ENCODE peak calls at places on chromosomes 6 and 20, in four cellular contexts. E is body of pancreas, U is cardiac muscle cell, M is K562. T is an unnamed sample.

GRCh38 chr6:42190784-42191183 is 4.0 kb downstream of the GUCA1B start:
- DNase-seq in E (no peak), U (peak), M (peak), T (no peak)

GRCh38 chr6:132234356-132234755 is 166.9 kb downstream of the MOXD1 start:
- DNase-seq in E (no peak), U (no peak), M (no peak), T (no peak)

GRCh38 chr6:16322666-16323312 is 84.4 kb downstream of the GMPR start:
- DNase-seq in E (peak), U (peak), M (peak), T (peak)

GRCh38 chr6:138161434-138162103 is at the start of gene ARFGEF3:
- DNase-seq in E (peak), U (peak), M (peak), T (no peak)

GRCh38 chr6:108619431-108620197 is 58.9 kb downstream of the FOXO3 start:
- DNase-seq in E (no peak), U (no peak), M (no peak), T (no peak)

GRCh38 chr6:24882295-24882694 is 53.5 kb downstream of the RIPOR2 start:
- DNase-seq in E (no peak), U (no peak), M (no peak), T (no peak)

GRCh38 chr6:46677314-46677654 is 10.4 kb upstream of the TDRD6 start:
- DNase-seq in E (no peak), U (no peak), M (peak), T (no peak)

GRCh38 chr6:125301435-125302391 is at the start of gene HDDC2:
- DNase-seq in E (peak), U (peak), M (peak), T (peak)

GRCh38 chr6:69861986-69862385 is 4.4 kb upstream of the COL19A1 start:
- DNase-seq in E (no peak), U (no peak), M (no peak), T (no peak)

GRCh38 chr6:19731286-19731685 is 105.9 kb upstream of the ID4 start:
- DNase-seq in E (no peak), U (peak), M (no peak), T (peak)

GRCh38 chr6:27468334-27468733 is 4.6 kb downstream of the ZNF184 start:
- DNase-seq in E (no peak), U (no peak), M (no peak), T (no peak)
- H3K4me3 ChIP-seq in E (no peak), U (no peak), M (no peak), T (no peak)

GRCh38 chr6:30154709-30155521 is 6.1 kb downstream of the TRIM10 start:
- DNase-seq in E (peak), U (peak), M (no peak), T (peak)
- TF ChIP-seq CTCF in E (no peak), U (no peak), M (no peak), T (no peak)

GRCh38 chr20:46545827-46546138 is 4.7 kb downstream of the OCSTAMP start:
- DNase-seq in E (no peak), U (no peak), M (no peak), T (no peak)

GRCh38 chr20:46547995-46548394 is 2.5 kb downstream of the OCSTAMP start:
- DNase-seq in E (no peak), U (no peak), M (no peak), T (no peak)

GRCh38 chr20:46546936-46547335 is 3.5 kb downstream of the OCSTAMP start:
- DNase-seq in E (no peak), U (no peak), M (no peak), T (no peak)

GRCh38 chr20:46545077-46545826 is 5.2 kb downstream of the OCSTAMP start:
- DNase-seq in E (no peak), U (peak), M (no peak), T (no peak)

DNA sequence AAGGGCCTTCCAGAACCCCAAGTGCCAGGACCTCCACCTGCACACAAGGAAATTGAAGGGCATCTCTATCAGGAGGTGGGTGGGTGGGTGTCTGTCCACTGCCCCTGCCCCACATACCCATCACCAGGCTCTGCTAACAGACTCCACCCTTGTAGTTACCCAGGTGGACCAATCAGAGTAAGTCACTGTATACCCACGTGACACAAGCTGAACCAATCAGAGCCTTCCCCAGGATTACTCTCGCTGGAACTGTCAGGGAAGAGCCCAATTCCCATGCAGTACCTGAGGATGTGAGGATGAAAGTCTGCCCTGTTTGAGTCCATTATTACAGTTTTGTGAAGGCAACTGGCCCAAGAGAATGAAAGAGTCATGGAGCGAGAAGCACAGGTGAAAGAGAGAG is 4.2 kb downstream of the OCSTAMP start:
- DNase-seq in E (no peak), U (no peak), M (peak), T (no peak)
- H3K4me3 ChIP-seq in E (no peak), U (no peak), M (no peak), T (no peak)

GRCh38 chr6:122376246-122376645 is 23.2 kb upstream of the HSF2 start:
- DNase-seq in E (no peak), U (no peak), M (no peak), T (no peak)

GRCh38 chr6:122374307-122374706 is 25.1 kb upstream of the HSF2 start:
- DNase-seq in E (no peak), U (no peak), M (no peak), T (no peak)

GRCh38 chr6:122372647-122373046 is 26.8 kb upstream of the HSF2 start:
- DNase-seq in E (no peak), U (peak), M (no peak), T (peak)
- TF ChIP-seq CTCF in E (no peak), U (no peak), M (no peak), T (peak)

DNA sequence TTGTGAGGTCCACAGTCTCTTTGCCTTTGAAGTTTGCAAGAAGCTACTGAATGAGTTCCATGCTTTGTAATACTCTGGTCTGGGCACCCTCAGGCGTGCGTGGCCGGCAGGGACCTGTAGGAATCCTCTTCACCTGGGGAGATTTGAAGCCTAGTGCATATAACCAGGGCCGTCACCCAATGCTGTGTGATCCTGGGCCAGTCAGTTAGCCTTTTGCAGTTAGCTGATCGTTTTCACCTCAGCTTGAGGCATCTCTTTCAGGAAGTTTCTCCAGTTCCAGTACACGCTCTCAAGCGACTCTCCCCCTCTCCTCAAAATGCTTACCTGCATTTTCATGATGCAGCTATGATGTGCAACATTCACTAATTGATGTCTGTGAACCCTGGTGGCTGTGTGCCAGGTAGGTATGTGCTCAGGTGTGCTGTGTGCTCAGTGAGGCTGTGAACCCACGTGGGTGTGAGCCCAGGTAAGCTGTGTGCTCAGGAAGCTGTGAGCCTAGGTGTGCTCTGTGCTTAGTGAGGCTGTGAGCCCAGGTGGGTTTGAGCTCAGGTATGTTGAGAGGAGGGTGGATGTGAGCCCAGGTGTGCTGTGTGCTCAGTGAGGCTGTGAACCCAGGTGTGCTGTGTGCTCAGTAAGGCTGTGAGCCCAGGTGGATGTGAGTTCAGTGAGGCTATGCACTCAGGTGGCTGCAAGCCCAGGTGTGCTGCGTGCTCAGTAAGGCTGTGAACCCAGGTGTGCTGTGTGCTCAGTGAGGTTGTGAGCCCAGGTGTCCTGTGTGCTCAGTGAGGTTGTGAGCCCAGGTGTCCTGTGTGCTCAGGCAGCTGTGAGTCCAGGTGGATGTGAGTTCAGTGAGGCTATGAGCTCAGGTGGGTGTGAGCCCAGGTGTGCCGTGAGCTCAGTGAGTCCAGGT is 120.4 kb downstream of the PHACTR3 start:
- DNase-seq in E (no peak), U (no peak), M (no peak), T (no peak)
- H3K4me3 ChIP-seq in E (no peak), U (no peak), M (no peak), T (no peak)